ENCODE peak calls at places on chromosomes 2 and 18, in nine cellular contexts. W is GM12878; P is PC-3; G is smooth muscle cell of the brain vasculature; H is activated gamma-delta T cell treated with Interleukin-2 at 50 U/mL for 16 hours; K is posterior cingulate gyrus; I is Karpas-422; J is astrocyte of the cerebellum; R is effector memory CD8-positive, alpha-beta T cell. A is an unnamed sample.

GRCh38 chr2:70553334-70553583 is 367 bp downstream of the TGFA start:
- DNase-seq in P (peak), G (no peak), J (no peak), I (no peak), K (no peak), H (no peak), R (no peak), W (no peak), A (no peak)

GRCh38 chr18:3236470-3236869 is 11.1 kb upstream of the MYL12A start:
- DNase-seq in I (no peak), K (no peak), W (no peak), P (peak), J (no peak), H (no peak), R (no peak), G (no peak), A (no peak)

GRCh38 chr18:22703883-22704626 is 229.1 kb upstream of the RBBP8 start:
- DNase-seq in R (peak), P (peak), W (no peak), G (no peak), J (peak), H (no peak), I (peak), K (no peak), A (no peak)

GRCh38 chr2:64645014-64645418 is 8.7 kb downstream of the SERTAD2 start:
- DNase-seq in G (peak), P (peak), W (no peak), H (no peak), J (peak), R (no peak), I (peak), K (no peak), A (no peak)

GRCh38 chr2:76478636-76479035 is 767.9 kb upstream of the GCFC2 start:
- DNase-seq in H (no peak), K (no peak), J (no peak), R (no peak), I (no peak), G (no peak), W (no peak), P (no peak), A (no peak)

GRCh38 chr2:64698068-64698645 is 44.4 kb upstream of the SERTAD2 start:
- DNase-seq in W (no peak), H (no peak), P (no peak), K (no peak), I (no peak), J (no peak), G (no peak), R (no peak), A (no peak)

GRCh38 chr2:11478899-11479605 is 13.1 kb upstream of the E2F6 start:
- DNase-seq in K (no peak), H (no peak), P (no peak), I (no peak), J (no peak), G (no peak), W (no peak), R (no peak), A (no peak)

GRCh38 chr2:127362971-127363370 is 24.8 kb downstream of the MAP3K2 start:
- DNase-seq in J (no peak), I (no peak), R (no peak), H (no peak), W (no peak), G (no peak), K (no peak), P (no peak), A (no peak)

GRCh38 chr2:217616936-217617335 is 385.9 kb downstream of the TNS1 start:
- DNase-seq in H (no peak), J (no peak), I (no peak), P (no peak), G (no peak), W (no peak), K (no peak), R (no peak), A (no peak)

GRCh38 chr2:227057060-227057459 is 106.9 kb downstream of the COL4A4 start:
- DNase-seq in R (no peak), I (no peak), W (no peak), J (no peak), G (no peak), H (no peak), K (no peak), P (no peak), A (no peak)

GRCh38 chr2:9811679-9812511 is 31.4 kb upstream of the TAF1B start:
- DNase-seq in J (no peak), K (no peak), G (no peak), W (no peak), H (no peak), R (no peak), P (no peak), I (peak), A (no peak)

GRCh38 chr2:233976690-233977294 is 59.6 kb downstream of the TRPM8 start:
- DNase-seq in H (no peak), I (peak), R (peak), W (peak), P (peak), J (peak), G (peak), K (no peak), A (no peak)

GRCh38 chr2:109473616-109474318 is 140.0 kb downstream of the SEPTIN10 start:
- DNase-seq in R (no peak), P (no peak), K (no peak), H (no peak), I (no peak), J (no peak), W (no peak), G (no peak), A (no peak)

GRCh38 chr18:3177902-3178687 is 41.7 kb downstream of the MYOM1 start:
- DNase-seq in K (peak), I (peak), H (no peak), G (no peak), P (no peak), R (no peak), W (peak), J (no peak), A (no peak)

GRCh38 chr2:236823976-236824375 is 254.4 kb downstream of the ACKR3 start:
- DNase-seq in G (no peak), R (no peak), H (no peak), W (no peak), K (no peak), J (no peak), P (no peak), I (no peak), A (no peak)

GRCh38 chr2:103132536-103133217 is 370.8 kb downstream of the TMEM182 start:
- DNase-seq in G (no peak), H (no peak), J (no peak), I (no peak), W (no peak), P (no peak), R (no peak), K (no peak), A (no peak)

A was measured in dorsolateral prefrontal cortex.